ENCODE peak calls at places on chromosomes 6 and 20, in four cellular contexts. E is heart left ventricle, H is GM06990, S is mammary epithelial cell. N is an unnamed sample.

GRCh38 chr20:8116067-8116811 is 15.8 kb upstream of the PLCB1 start:
- DNase-seq in H (no peak), S (no peak), E (no peak), N (no peak)

GRCh38 chr6:20919677-20920385 is 385.6 kb downstream of the CDKAL1 start:
- DNase-seq in S (peak; percentile 16), E (no peak), H (peak; percentile 66), N (peak; percentile 55)

GRCh38 chr6:13702809-13703302 is 8.8 kb downstream of the RANBP9 start:
- DNase-seq in H (no peak), E (no peak), S (no peak), N (no peak)

GRCh38 chr20:13200767-13201500 is 20.1 kb upstream of the ISM1 start:
- DNase-seq in S (no peak), H (no peak), E (no peak), N (no peak)

GRCh38 chr20:62368629-62369507 is 1.8 kb upstream of the LAMA5 start:
- DNase-seq in H (no peak), S (peak; percentile 51), E (peak; percentile 51), N (no peak)

GRCh38 chr6:53461682-53462081 is 83.2 kb downstream of the GCLC start:
- DNase-seq in S (no peak), E (no peak), H (no peak), N (no peak)

GRCh38 chr6:79672631-79673065 is 41.5 kb downstream of the SH3BGRL2 start:
- DNase-seq in H (no peak), E (no peak), S (peak; percentile 46), N (no peak)

GRCh38 chr6:16731503-16732018 is 29.7 kb downstream of the ATXN1 start:
- DNase-seq in H (peak; percentile 46), E (no peak), S (no peak), N (peak; percentile 31)

GRCh38 chr6:149450679-149451360 is 34.0 kb downstream of the ZC3H12D start:
- DNase-seq in H (no peak), S (no peak), E (peak; percentile 45), N (no peak)

GRCh38 chr6:157227202-157228166 is 95.8 kb downstream of the TMEM242 start:
- DNase-seq in S (no peak), E (no peak), H (no peak), N (no peak)

GRCh38 chr6:92777146-92777740 is 642.1 kb downstream of the EPHA7 start:
- DNase-seq in E (no peak), H (no peak), S (peak; percentile 1), N (no peak)

GRCh38 chr6:97885844-97886243 is 602.8 kb upstream of the MMS22L start:
- DNase-seq in S (no peak), H (no peak), E (no peak), N (no peak)

GRCh38 chr6:88586371-88587157 is 376.9 kb downstream of the RNGTT start:
- DNase-seq in S (no peak), H (no peak), E (no peak), N (no peak)

GRCh38 chr6:6701864-6702263 is 113.3 kb downstream of the LY86 start:
- DNase-seq in S (no peak), H (no peak), E (no peak), N (no peak)

GRCh38 chr6:155628315-155628714 is 172.7 kb upstream of the NOX3 start:
- DNase-seq in S (no peak), H (peak; percentile 15), E (no peak), N (peak; percentile 22)

GRCh38 chr20:34996243-34996984 is 40.7 kb downstream of the MYH7B start:
- DNase-seq in E (no peak), H (no peak), S (no peak), N (no peak)

GRCh38 chr6:167445568-167445967 is 120.7 kb downstream of the TTLL2 start:
- DNase-seq in E (no peak), H (no peak), S (no peak), N (no peak)

GRCh38 chr6:38909020-38909730 is 139.4 kb upstream of the GLP1R start:
- DNase-seq in H (no peak), S (no peak), E (no peak), N (no peak)

GRCh38 chr6:138406443-138406842 is 2.4 kb downstream of the HEBP2 start:
- DNase-seq in E (no peak), H (no peak), S (no peak), N (no peak)

GRCh38 chr6:163232015-163232523 is 182.4 kb upstream of the QKI start:
- DNase-seq in H (no peak), E (no peak), S (no peak), N (no peak)

GRCh38 chr6:156779206-156780116 is 2.3 kb downstream of the ARID1B start:
- DNase-seq in H (peak; percentile 72), E (peak; percentile 57), S (peak; percentile 46), N (no peak)

GRCh38 chr20:33164763-33165095 is 3.2 kb upstream of the BPIFA2 start:
- DNase-seq in S (no peak), E (no peak), H (no peak), N (no peak)

GRCh38 chr20:33166533-33167113 is 1.3 kb upstream of the BPIFA2 start:
- DNase-seq in S (no peak), H (no peak), E (no peak), N (no peak)

GRCh38 chr20:33165416-33166055 is 2.4 kb upstream of the BPIFA2 start:
- DNase-seq in H (no peak), E (no peak), S (no peak), N (no peak)

GRCh38 chr20:33169176-33169794 is 1.3 kb downstream of the BPIFA2 start:
- DNase-seq in H (no peak), E (no peak), S (no peak), N (no peak)

DNA sequence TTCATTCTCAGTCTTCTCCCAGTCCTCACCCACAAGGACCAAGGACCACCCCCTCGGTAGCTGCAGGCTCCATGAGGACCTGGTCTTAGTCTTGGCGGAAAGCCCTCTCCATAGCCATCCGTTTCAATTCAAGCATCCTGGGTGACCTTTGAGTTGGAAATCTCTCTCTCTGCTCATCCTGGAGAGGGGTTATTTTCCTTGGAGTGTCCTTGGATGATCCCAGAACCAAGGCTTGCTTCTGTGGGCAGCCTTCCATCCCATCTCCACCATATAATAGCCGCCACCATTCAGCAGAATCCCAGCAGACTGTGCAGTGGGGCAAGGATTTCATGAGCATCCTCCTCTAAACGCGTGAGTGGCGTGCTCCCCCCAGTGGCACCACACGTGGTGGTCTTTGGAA is at the start of gene BPIFA2:
- DNase-seq in S (no peak), E (no peak), H (no peak), N (no peak)
- TF ChIP-seq CTCF in S (no peak), E (no peak), H (no peak), N (no peak)

DNA sequence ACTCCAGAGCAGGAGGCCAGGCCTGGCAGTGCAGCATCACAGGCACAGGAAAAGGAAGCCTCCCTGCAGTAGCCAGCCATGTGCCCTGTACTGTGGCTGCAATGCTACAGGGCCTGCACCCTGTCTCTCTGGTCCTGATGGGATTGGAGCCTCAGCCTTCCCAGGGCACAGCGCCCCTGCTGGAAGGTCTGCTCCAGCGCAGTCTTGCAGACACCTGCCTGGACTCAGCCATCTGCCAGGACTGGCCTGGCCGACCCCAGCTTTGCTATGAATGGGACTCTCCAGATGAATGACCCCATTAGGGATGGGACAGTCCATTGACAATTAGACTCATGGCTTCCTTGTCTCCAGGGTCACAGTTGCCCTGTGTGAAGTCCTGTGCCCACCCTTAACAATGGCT is 251.6 kb downstream of the ERMARD start:
- DNase-seq in H (no peak), S (no peak), E (no peak), N (no peak)
- H3K4me3 ChIP-seq in H (no peak overlapping the region), S (no peak overlapping the region), E (no peak overlapping the region), N (no peak overlapping the region)

GRCh38 chr6:46130665-46131064 is 876 bp downstream of the ENPP4 start:
- DNase-seq in H (no peak), E (no peak), S (no peak), N (no peak)

GRCh38 chr6:46134216-46134615 is 4.4 kb downstream of the ENPP4 start:
- DNase-seq in H (no peak), E (no peak), S (no peak), N (no peak)

GRCh38 chr6:46129301-46129633 is 522 bp upstream of the ENPP4 start:
- DNase-seq in H (no peak), E (no peak), S (no peak), N (no peak)

GRCh38 chr6:46128476-46128875 is 1.3 kb upstream of the ENPP4 start:
- DNase-seq in S (no peak), H (peak; percentile 41), E (no peak), N (no peak)

DNA sequence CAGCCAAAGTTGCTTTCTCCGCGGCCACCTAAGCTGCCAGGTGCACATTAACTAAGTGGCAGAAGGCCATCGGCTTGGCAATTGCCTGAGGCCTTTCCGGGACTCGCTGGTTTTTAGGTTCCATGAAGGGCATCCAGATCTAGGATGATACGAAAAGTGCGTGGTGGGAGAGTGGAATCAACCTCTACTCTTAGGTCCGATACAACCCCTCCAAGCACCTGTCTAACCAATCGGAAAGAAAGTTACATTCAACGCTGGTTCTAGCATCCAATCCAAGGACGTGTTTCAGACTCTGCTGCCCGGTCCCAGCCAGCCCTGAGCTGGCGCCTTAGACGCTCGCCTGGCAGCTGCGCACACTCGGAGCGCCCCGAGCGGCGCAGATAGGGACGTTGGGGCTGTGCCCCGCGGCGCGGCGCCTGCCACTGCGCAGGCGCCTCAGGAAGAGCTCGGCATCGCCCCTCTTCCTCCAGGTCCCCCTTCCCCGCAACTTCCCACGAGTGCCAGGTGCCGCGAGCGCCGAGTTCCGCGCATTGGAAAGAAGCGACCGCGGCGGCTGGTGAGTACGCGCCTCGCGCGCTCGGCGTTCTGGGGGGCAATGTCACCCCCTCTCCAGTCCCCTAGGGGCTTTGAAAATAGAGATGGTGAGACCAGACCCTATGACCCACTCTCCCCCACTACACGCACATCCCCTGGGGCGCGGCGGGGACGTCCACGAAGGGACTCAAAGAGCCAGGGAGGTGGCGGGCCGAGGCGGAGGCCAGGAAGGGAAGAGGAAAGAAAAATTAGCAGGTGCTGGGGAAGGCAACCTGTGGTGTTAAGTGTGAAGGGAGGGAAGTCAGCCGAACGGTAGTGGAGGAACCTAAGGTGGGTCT is at the start of gene ENPP4:
- DNase-seq in S (peak; percentile 83), E (peak; percentile 82), H (peak; percentile 93), N (peak; percentile 84)
- TF ChIP-seq CTCF in S (no peak), E (no peak), H (peak; percentile 19), N (peak; percentile 16)

GRCh38 chr20:64047968-64048401 is 1.5 kb downstream of the SOX18 start:
- DNase-seq in H (no peak), E (no peak), S (no peak), N (no peak)
- H3K4me3 ChIP-seq in H (no peak overlapping the region), E (peak overlapping the region; percentile 65), S (no peak overlapping the region), N (no peak overlapping the region)

GRCh38 chr20:63782051-63782471 is 42.5 kb downstream of the SLC2A4RG start:
- DNase-seq in E (no peak), S (no peak), H (peak; percentile 63), N (peak; percentile 51)
- TF ChIP-seq CTCF in E (no peak), S (no peak), H (peak; percentile 33), N (peak; percentile 23)

N was measured in GM12864.